ENCODE peak calls at places on chromosomes 16 and 17, in seven cellular contexts. Y is stimulated activated CD4-positive, alpha-beta T cell treated with anti-CD3 and anti-CD28 coated beads, TNF-alpha, amount 100 ng/mL, for 1 hour; G is cardiac septum; U is thoracic aorta; T is T47D; Z is Peyer's patch; B is WTC11. R is an unnamed sample.

GRCh38 chr17:61454095-61454931 is 2.1 kb downstream of the TBX4 start:
- DNase-seq in Y (no peak), G (no peak), U (no peak), T (no peak), Z (no peak), B (peak), R (peak)

GRCh38 chr17:44970136-44970737 is 2.1 kb upstream of the C1QL1 start:
- DNase-seq in Y (no peak), G (no peak), U (no peak), T (peak), Z (no peak), B (peak), R (peak)

GRCh38 chr17:68011199-68011665 is 15.0 kb upstream of the C17orf58 start:
- DNase-seq in Y (no peak), G (peak), U (no peak), T (peak), Z (peak), B (peak), R (peak)

GRCh38 chr16:68378436-68379415 is 67.9 kb downstream of the PRMT7 start:
- DNase-seq in Y (no peak), G (no peak), U (no peak), T (no peak), Z (no peak), B (no peak), R (no peak)

GRCh38 chr17:80303824-80304223 is 43.2 kb downstream of the RNF213 start:
- DNase-seq in Y (no peak), G (no peak), U (no peak), T (no peak), Z (no peak), B (no peak), R (no peak)

GRCh38 chr16:7257026-7257425 is 75.6 kb upstream of the RBFOX1 start:
- DNase-seq in Y (no peak), G (no peak), U (no peak), T (no peak), Z (no peak), B (no peak), R (no peak)

GRCh38 chr16:87978127-87978526 is 26.9 kb downstream of the BANP start:
- DNase-seq in Y (no peak), G (no peak), U (no peak), T (no peak), Z (no peak), B (no peak), R (no peak)

GRCh38 chr16:19884611-19885455 is at the start of gene GPRC5B:
- DNase-seq in Y (peak), G (no peak), U (no peak), T (peak), Z (no peak), B (peak), R (peak)

GRCh38 chr17:27783951-27784350 is 16.4 kb downstream of the NOS2 start:
- DNase-seq in Y (no peak), G (no peak), U (no peak), T (no peak), Z (no peak), B (no peak), R (no peak)

GRCh38 chr16:25786748-25787147 is 95.0 kb downstream of the HS3ST4 start:
- DNase-seq in Y (no peak), G (no peak), U (no peak), T (no peak), Z (no peak), B (no peak), R (no peak)

GRCh38 chr17:39617446-39618251 is 9.1 kb upstream of the PPP1R1B start:
- DNase-seq in Y (no peak), G (peak), U (no peak), T (peak), Z (peak), B (no peak), R (peak)

GRCh38 chr16:66845791-66846221 is 1.6 kb downstream of the CA7 start:
- DNase-seq in Y (no peak), G (no peak), U (no peak), T (no peak), Z (no peak), B (no peak), R (no peak)

GRCh38 chr16:49631521-49632041 is 224.3 kb downstream of the ZNF423 start:
- DNase-seq in Y (no peak), G (peak), U (no peak), T (no peak), Z (no peak), B (no peak), R (no peak)

GRCh38 chr17:71423871-71424546 is 696.8 kb upstream of the SOX9 start:
- DNase-seq in Y (no peak), G (no peak), U (no peak), T (peak), Z (no peak), B (no peak), R (no peak)

GRCh38 chr16:85650864-85651811 is 37.6 kb downstream of the GINS2 start:
- DNase-seq in Y (no peak), G (no peak), U (no peak), T (no peak), Z (no peak), B (no peak), R (no peak)

GRCh38 chr16:6531067-6531466 is 801.6 kb upstream of the RBFOX1 start:
- DNase-seq in Y (no peak), G (no peak), U (no peak), T (no peak), Z (no peak), B (no peak), R (no peak)

GRCh38 chr16:841455-842060 is 41.0 kb upstream of the GNG13 start:
- DNase-seq in Y (no peak), G (no peak), U (no peak), T (no peak), Z (no peak), B (no peak), R (no peak)

GRCh38 chr16:4679854-4680636 is 13.3 kb upstream of the NUDT16L1 start:
- DNase-seq in Y (no peak), G (peak), U (no peak), T (peak), Z (no peak), B (no peak), R (no peak)

GRCh38 chr17:57889892-57890856 is 40.3 kb upstream of the MRPS23 start:
- DNase-seq in Y (no peak), G (peak), U (peak), T (peak), Z (peak), B (no peak), R (no peak)

GRCh38 chr17:66474810-66475497 is 172.5 kb downstream of the PRKCA start:
- DNase-seq in Y (no peak), G (no peak), U (no peak), T (no peak), Z (no peak), B (no peak), R (no peak)

GRCh38 chr16:58862334-58863024 is 128.4 kb upstream of the GOT2 start:
- DNase-seq in Y (no peak), G (no peak), U (no peak), T (no peak), Z (no peak), B (no peak), R (no peak)

GRCh38 chr17:44005865-44006580 is 1.6 kb downstream of the NAGS start:
- DNase-seq in Y (no peak), G (no peak), U (no peak), T (no peak), Z (peak), B (peak), R (peak)

GRCh38 chr17:20033410-20033809 is 24.3 kb downstream of the SPECC1 start:
- DNase-seq in Y (no peak), G (no peak), U (no peak), T (no peak), Z (no peak), B (no peak), R (no peak)

GRCh38 chr17:19348081-19348650 is 14.4 kb downstream of the B9D1 start:
- DNase-seq in Y (no peak), G (peak), U (no peak), T (no peak), Z (no peak), B (no peak), R (no peak)

GRCh38 chr16:89200850-89201466 is 621 bp upstream of the SLC22A31 start:
- DNase-seq in Y (no peak), G (no peak), U (no peak), T (no peak), Z (no peak), B (no peak), R (peak)

GRCh38 chr17:8118769-8119574 is 658 bp upstream of the ALOXE3 start:
- DNase-seq in Y (peak), G (peak), U (peak), T (peak), Z (peak), B (peak), R (peak)

GRCh38 chr17:74737299-74738050 is 419 bp downstream of the RAB37 start:
- DNase-seq in Y (no peak), G (no peak), U (no peak), T (peak), Z (peak), B (peak), R (peak)